ENCODE peak calls at places on chromosomes 4 and X, in five cellular contexts. C is H1, Y is K562, L is HepG2, V is GM12878. D is an unnamed sample.

GRCh38 chr4:25021206-25021605 is 9.5 kb downstream of the LGI2 start:
- DNase-seq in C (no peak), Y (no peak), L (peak; percentile 14), V (no peak), D (no peak)

GRCh38 chr4:4860803-4861591 is 1.5 kb downstream of the MSX1 start:
- DNase-seq in C (peak; percentile 68), Y (no peak), L (peak; percentile 29), V (no peak), D (no peak)

GRCh38 chr4:113442821-113443220 is 318.7 kb downstream of the CAMK2D start:
- DNase-seq in C (no peak), Y (no peak), L (no peak), V (no peak), D (no peak)

GRCh38 chr4:24991015-24991414 is 39.7 kb downstream of the LGI2 start:
- DNase-seq in C (no peak), Y (no peak), L (no peak), V (no peak), D (no peak)

GRCh38 chr4:159594576-159594975 is 491.7 kb downstream of the RAPGEF2 start:
- DNase-seq in C (no peak), Y (no peak), L (no peak), V (no peak), D (no peak)

GRCh38 chr4:160318567-160319220 is 1215.8 kb downstream of the RAPGEF2 start:
- DNase-seq in C (no peak), Y (no peak), L (no peak), V (no peak), D (peak; percentile 35)

GRCh38 chr4:114659386-114660008 is 60.9 kb downstream of the UGT8 start:
- DNase-seq in C (peak; percentile 54), Y (peak; percentile 34), L (peak; percentile 42), V (peak; percentile 32), D (peak; percentile 73)

GRCh38 chr4:15778191-15778741 is at the start of gene CD38:
- DNase-seq in C (peak; percentile 73), Y (no peak), L (no peak), V (peak; percentile 67), D (no peak)

GRCh38 chrX:56733459-56734046 is 4.5 kb downstream of the NBDY start:
- DNase-seq in C (peak; percentile 44), Y (peak; percentile 11), L (peak; percentile 17), V (no peak), D (no peak)

GRCh38 chr4:18935956-18936355 is 914.4 kb upstream of the LCORL start:
- DNase-seq in C (no peak), Y (no peak), L (no peak), V (no peak), D (no peak)

GRCh38 chrX:44878780-44879179 is 5.8 kb downstream of the KDM6A start:
- DNase-seq in C (no peak), Y (no peak), L (no peak), V (no peak), D (no peak)

GRCh38 chr4:78336093-78336943 is 215.3 kb upstream of the ANXA3 start:
- DNase-seq in C (no peak), Y (no peak), L (no peak), V (no peak), D (no peak)

GRCh38 chrX:96591418-96591817 is 93.2 kb upstream of the DIAPH2 start:
- DNase-seq in C (no peak), Y (no peak), L (no peak), V (no peak), D (no peak)

GRCh38 chr4:164252286-164252685 is 501.6 kb upstream of the SMIM31 start:
- DNase-seq in C (no peak), Y (no peak), L (no peak), V (no peak), D (no peak)

GRCh38 chr4:88728146-88728545 is 30.5 kb upstream of the NAP1L5 start:
- DNase-seq in C (no peak), Y (no peak), L (no peak), V (no peak), D (no peak)

GRCh38 chr4:88027611-88028608 is 20.5 kb downstream of the PKD2 start:
- DNase-seq in C (no peak), Y (no peak), L (no peak), V (no peak), D (no peak)

GRCh38 chr4:24473309-24473721 is 111.0 kb downstream of the DHX15 start:
- DNase-seq in C (peak; percentile 63), Y (peak; percentile 25), L (no peak), V (no peak), D (no peak)

GRCh38 chrX:40012039-40012799 is 85.5 kb downstream of the BCOR start:
- DNase-seq in C (peak; percentile 50), Y (no peak), L (peak; percentile 63), V (no peak), D (no peak)

GRCh38 chr4:147492761-147493160 is 11.9 kb downstream of the EDNRA start:
- DNase-seq in C (no peak), Y (no peak), L (no peak), V (peak; percentile 27), D (no peak)

GRCh38 chrX:53263597-53264094 is 17.7 kb downstream of the IQSEC2 start:
- DNase-seq in C (no peak), Y (peak; percentile 73), L (no peak), V (no peak), D (peak; percentile 59)

GRCh38 chr4:40998680-40999358 is 215.5 kb downstream of the APBB2 start:
- DNase-seq in C (no peak), Y (no peak), L (no peak), V (no peak), D (peak; percentile 69)

GRCh38 chr4:53830511-53830910 is 233.9 kb downstream of the CHIC2 start:
- DNase-seq in C (no peak), Y (no peak), L (no peak), V (no peak), D (no peak)

GRCh38 chr4:71558248-71558647 is 219.4 kb downstream of the SLC4A4 start:
- DNase-seq in C (no peak), Y (no peak), L (no peak), V (no peak), D (no peak)

GRCh38 chr4:106569151-106570029 is 200.8 kb upstream of the GIMD1 start:
- DNase-seq in C (no peak), Y (no peak), L (no peak), V (no peak), D (no peak)

GRCh38 chrX:418927-419729 is 32.4 kb upstream of the PPP2R3B start:
- DNase-seq in C (no peak), Y (no peak), L (no peak), V (no peak), D (no peak)

GRCh38 chr4:74418063-74418670 is 26.8 kb upstream of the AREG start:
- DNase-seq in C (no peak), Y (no peak), L (no peak), V (no peak), D (peak; percentile 81)

GRCh38 chrX:10189317-10190268 is 32.8 kb downstream of the CLCN4 start:
- DNase-seq in C (peak; percentile 83), Y (peak; percentile 66), L (peak; percentile 57), V (no peak), D (peak; percentile 51)

GRCh38 chr4:7392438-7393374 is 42.0 kb downstream of the PSAPL1 start:
- DNase-seq in C (peak; percentile 41), Y (no peak), L (no peak), V (no peak), D (no peak)

GRCh38 chr4:146790515-146790914 is 151.8 kb downstream of the POU4F2 start:
- DNase-seq in C (no peak), Y (no peak), L (no peak), V (no peak), D (no peak)

GRCh38 chr4:189773909-189774308 is 166.8 kb upstream of the FRG1 start:
- DNase-seq in C (no peak), Y (no peak), L (no peak), V (no peak), D (no peak)

GRCh38 chr4:144300616-144301015 is 160.1 kb upstream of the GYPA start:
- DNase-seq in C (no peak), Y (no peak), L (no peak), V (no peak), D (no peak)

GRCh38 chr4:118950224-118950623 is 61.6 kb downstream of the SYNPO2 start:
- DNase-seq in C (no peak), Y (no peak), L (no peak), V (no peak), D (no peak)

GRCh38 chr4:95835672-95836071 is 4.2 kb upstream of the PDHA2 start:
- DNase-seq in C (no peak), Y (no peak), L (no peak), V (no peak), D (peak; percentile 24)

GRCh38 chr4:3702551-3703221 is 63.5 kb upstream of the ADRA2C start:
- DNase-seq in C (no peak), Y (no peak), L (no peak), V (no peak), D (no peak)

GRCh38 chr4:3703677-3704521 is 62.3 kb upstream of the ADRA2C start:
- DNase-seq in C (no peak), Y (no peak), L (no peak), V (no peak), D (no peak)

GRCh38 chr4:3702084-3702521 is 64.1 kb upstream of the ADRA2C start:
- DNase-seq in C (no peak), Y (no peak), L (no peak), V (no peak), D (no peak)

GRCh38 chr4:3704669-3705068 is 61.5 kb upstream of the ADRA2C start:
- DNase-seq in C (no peak), Y (no peak), L (no peak), V (no peak), D (no peak)

DNA sequence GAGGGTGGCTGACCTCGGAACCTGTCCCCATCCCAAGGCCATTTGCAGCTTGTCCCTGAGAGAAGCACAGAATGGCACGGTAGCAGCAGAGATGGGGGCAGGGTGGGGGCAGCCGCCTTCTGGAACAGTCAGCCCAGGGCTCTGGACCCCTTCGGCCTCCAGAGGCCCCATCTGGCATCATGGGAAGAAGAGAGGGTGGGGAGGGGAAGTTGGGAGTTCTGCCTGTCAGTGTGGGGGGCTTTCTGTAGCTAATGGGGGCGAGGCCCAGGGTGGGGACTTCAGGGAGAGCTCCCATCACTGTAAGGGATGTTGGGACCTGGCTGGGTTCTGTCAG is 62.9 kb upstream of the ADRA2C start:
- DNase-seq in C (no peak), Y (no peak), L (no peak), V (no peak), D (no peak)
- TF ChIP-seq EZH2 in C (no peak), Y (no peak), L (no peak), V (no peak), D (no peak)

GRCh38 chr4:121070696-121071639 is 1.4 kb downstream of the NDNF start:
- DNase-seq in C (peak; percentile 75), Y (no peak), L (no peak), V (no peak), D (no peak)
- TF ChIP-seq CTCF in C (peak; percentile 46), Y (no peak), L (no peak), V (no peak), D (no peak)

DNA sequence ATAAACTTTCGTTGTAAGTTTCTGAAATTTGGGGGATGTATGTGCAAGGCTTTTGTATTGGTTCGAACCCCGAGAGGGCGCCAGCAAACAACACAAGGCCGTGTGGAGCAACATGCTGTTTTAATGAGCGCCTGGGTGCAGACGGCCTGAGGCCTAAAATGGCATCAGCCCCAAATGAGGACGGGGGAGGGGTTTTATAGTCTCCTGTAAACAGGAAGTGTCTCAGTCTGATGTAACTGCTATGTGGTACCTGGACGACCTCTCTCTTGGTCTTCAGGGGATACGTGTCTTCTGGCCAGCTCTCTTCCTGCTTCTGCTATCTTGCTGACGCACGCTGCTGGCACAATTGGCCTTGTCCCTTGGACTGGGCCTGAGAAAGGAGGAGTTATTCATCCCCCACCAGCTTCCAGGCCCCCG is 1348.0 kb downstream of the ADGRL3 start:
- DNase-seq in C (peak; percentile 50), Y (no peak), L (peak; percentile 2), V (no peak), D (no peak)
- TF ChIP-seq CEBPB in C (no peak), Y (no peak), L (no peak), V (no peak), D (no peak)

GRCh38 chr4:139537292-139537691 is 18.7 kb downstream of the SETD7 start:
- DNase-seq in C (no peak), Y (no peak), L (no peak), V (no peak), D (no peak)
- TF ChIP-seq EZH2 in C (no peak), Y (no peak), L (no peak), V (no peak), D (no peak)

D was measured in HCT116.